ENCODE peak calls at places on chromosomes 12 and 14, in five cellular contexts. One of them, this sample, is unnamed.

GRCh38 chr12:121581681-121582439 is 1.0 kb upstream of the KDM2B start:
- DNase-seq in astrocyte: no peak
- DNase-seq in kidney: no peak
- DNase-seq in transverse colon: peak; percentile 25
- DNase-seq in A549: no peak
- DNase-seq in this sample: no peak

GRCh38 chr12:112296183-112296582 is 86.0 kb downstream of the HECTD4 start:
- DNase-seq in kidney: no peak
- DNase-seq in A549: no peak
- DNase-seq in astrocyte: no peak
- DNase-seq in transverse colon: no peak
- DNase-seq in this sample: no peak

GRCh38 chr12:70648831-70649230 is 11.6 kb upstream of the PTPRB start:
- DNase-seq in astrocyte: peak; percentile 90
- DNase-seq in A549: no peak
- DNase-seq in transverse colon: no peak
- DNase-seq in kidney: no peak
- DNase-seq in this sample: no peak

GRCh38 chr14:63603749-63604277 is 37.9 kb downstream of the WDR89 start:
- DNase-seq in kidney: no peak
- DNase-seq in transverse colon: no peak
- DNase-seq in A549: no peak
- DNase-seq in astrocyte: no peak
- DNase-seq in this sample: no peak

GRCh38 chr14:101463566-101464171 is 97.6 kb upstream of the DIO3 start:
- DNase-seq in A549: no peak
- DNase-seq in kidney: peak; percentile 10
- DNase-seq in astrocyte: no peak
- DNase-seq in transverse colon: no peak
- DNase-seq in this sample: no peak

GRCh38 chr12:54497883-54498282 is 331 bp downstream of the NCKAP1L start:
- DNase-seq in A549: no peak
- DNase-seq in kidney: no peak
- DNase-seq in transverse colon: no peak
- DNase-seq in astrocyte: no peak
- DNase-seq in this sample: no peak

GRCh38 chr12:102095677-102096263 is 24.1 kb downstream of the NUP37 start:
- DNase-seq in kidney: no peak
- DNase-seq in A549: peak; percentile 31
- DNase-seq in astrocyte: peak; percentile 8
- DNase-seq in transverse colon: no peak
- DNase-seq in this sample: no peak

GRCh38 chr12:65596514-65597010 is 227.7 kb upstream of the HMGA2 start:
- DNase-seq in transverse colon: no peak
- DNase-seq in A549: no peak
- DNase-seq in astrocyte: no peak
- DNase-seq in kidney: no peak
- DNase-seq in this sample: no peak

GRCh38 chr12:65656904-65657351 is 167.4 kb upstream of the HMGA2 start:
- DNase-seq in kidney: no peak
- DNase-seq in transverse colon: no peak
- DNase-seq in astrocyte: peak; percentile 99
- DNase-seq in A549: peak; percentile 66
- DNase-seq in this sample: no peak

GRCh38 chr12:24777359-24777758 is 171.5 kb downstream of the BCAT1 start:
- DNase-seq in transverse colon: no peak
- DNase-seq in astrocyte: no peak
- DNase-seq in kidney: no peak
- DNase-seq in A549: no peak
- DNase-seq in this sample: no peak

GRCh38 chr14:77509366-77509765 is 10.8 kb upstream of the ISM2 start:
- DNase-seq in A549: no peak
- DNase-seq in transverse colon: no peak
- DNase-seq in kidney: no peak
- DNase-seq in astrocyte: no peak
- DNase-seq in this sample: no peak

GRCh38 chr12:32139064-32139421 is 32.4 kb downstream of the BICD1 start:
- DNase-seq in transverse colon: peak; percentile 46
- DNase-seq in astrocyte: peak; percentile 59
- DNase-seq in A549: no peak
- DNase-seq in kidney: no peak
- DNase-seq in this sample: no peak

GRCh38 chr14:99601301-99601945 is 2.6 kb downstream of the CCDC85C start:
- DNase-seq in transverse colon: peak; percentile 54
- DNase-seq in kidney: no peak
- DNase-seq in A549: no peak
- DNase-seq in astrocyte: peak; percentile 59
- DNase-seq in this sample: no peak

GRCh38 chr14:102848830-102849521 is 71.7 kb downstream of the TRAF3 start:
- DNase-seq in A549: no peak
- DNase-seq in astrocyte: peak; percentile 20
- DNase-seq in transverse colon: peak; percentile 65
- DNase-seq in kidney: no peak
- DNase-seq in this sample: no peak

GRCh38 chr14:50333010-50333409 is 20.9 kb downstream of the DMAC2L start:
- DNase-seq in kidney: no peak
- DNase-seq in astrocyte: peak; percentile 82
- DNase-seq in transverse colon: no peak
- DNase-seq in A549: no peak
- DNase-seq in this sample: no peak

GRCh38 chr12:120361506-120362208 is 7.3 kb downstream of the MSI1 start:
- DNase-seq in kidney: peak; percentile 89
- DNase-seq in A549: no peak
- DNase-seq in transverse colon: peak; percentile 28
- DNase-seq in astrocyte: peak; percentile 71
- DNase-seq in this sample: peak; percentile 16

GRCh38 chr12:59733200-59733599 is 137.4 kb downstream of the SLC16A7 start:
- DNase-seq in astrocyte: no peak
- DNase-seq in transverse colon: no peak
- DNase-seq in kidney: no peak
- DNase-seq in A549: no peak
- DNase-seq in this sample: no peak

GRCh38 chr12:62260733-62261683 is 804 bp downstream of the USP15 start:
- DNase-seq in transverse colon: peak; percentile 45
- DNase-seq in A549: peak; percentile 37
- DNase-seq in kidney: no peak
- DNase-seq in astrocyte: peak; percentile 44
- DNase-seq in this sample: peak; percentile 16

GRCh38 chr12:69345077-69345476 is 3.1 kb upstream of the LYZ start:
- DNase-seq in transverse colon: no peak
- DNase-seq in astrocyte: no peak
- DNase-seq in kidney: no peak
- DNase-seq in A549: no peak
- DNase-seq in this sample: no peak

GRCh38 chr12:6372403-6373003 is 2.9 kb downstream of the SCNN1A start:
- DNase-seq in A549: peak; percentile 94
- DNase-seq in astrocyte: peak; percentile 80
- DNase-seq in kidney: peak; percentile 86
- DNase-seq in transverse colon: peak; percentile 56
- DNase-seq in this sample: peak; percentile 67

GRCh38 chr14:98894600-98894999 is 377.4 kb downstream of the BCL11B start:
- DNase-seq in kidney: no peak
- DNase-seq in A549: no peak
- DNase-seq in astrocyte: no peak
- DNase-seq in transverse colon: no peak
- DNase-seq in this sample: no peak

GRCh38 chr14:56094063-56094462 is 24.1 kb upstream of the PELI2 start:
- DNase-seq in transverse colon: no peak
- DNase-seq in astrocyte: no peak
- DNase-seq in kidney: no peak
- DNase-seq in A549: peak; percentile 5
- DNase-seq in this sample: no peak

GRCh38 chr14:21852061-21852664 is 178.5 kb upstream of the OR4E1 start:
- DNase-seq in astrocyte: no peak
- DNase-seq in A549: peak; percentile 38
- DNase-seq in transverse colon: peak; percentile 48
- DNase-seq in kidney: no peak
- DNase-seq in this sample: peak; percentile 7

GRCh38 chr12:52876371-52876770 is 27.6 kb upstream of the KRT78 start:
- DNase-seq in transverse colon: peak; percentile 62
- DNase-seq in kidney: peak; percentile 95
- DNase-seq in A549: peak; percentile 23
- DNase-seq in astrocyte: no peak
- DNase-seq in this sample: peak; percentile 93

GRCh38 chr12:62505786-62506185 is 39.2 kb downstream of the MON2 start:
- DNase-seq in A549: no peak
- DNase-seq in transverse colon: no peak
- DNase-seq in kidney: no peak
- DNase-seq in astrocyte: no peak
- DNase-seq in this sample: no peak

GRCh38 chr12:53059434-53060063 is 9.7 kb downstream of the TNS2 start:
- DNase-seq in transverse colon: no peak
- DNase-seq in astrocyte: no peak
- DNase-seq in kidney: peak; percentile 81
- DNase-seq in A549: no peak
- DNase-seq in this sample: no peak

GRCh38 chr14:69355155-69355954 is 42.7 kb downstream of the ERH start:
- DNase-seq in kidney: no peak
- DNase-seq in astrocyte: no peak
- DNase-seq in transverse colon: no peak
- DNase-seq in A549: no peak
- DNase-seq in this sample: no peak

GRCh38 chr12:109726511-109727038 is 12.9 kb downstream of the FAM222A start:
- DNase-seq in astrocyte: no peak
- DNase-seq in A549: no peak
- DNase-seq in kidney: peak; percentile 54
- DNase-seq in transverse colon: no peak
- DNase-seq in this sample: no peak

GRCh38 chr14:66401447-66402095 is 84.6 kb upstream of the CCDC196 start:
- DNase-seq in transverse colon: no peak
- DNase-seq in kidney: no peak
- DNase-seq in A549: peak; percentile 4
- DNase-seq in astrocyte: no peak
- DNase-seq in this sample: no peak
- TF ChIP-seq CTCF in transverse colon: peak; percentile 42
- TF ChIP-seq CTCF in kidney: peak; percentile 78
- TF ChIP-seq CTCF in A549: peak; percentile 58
- TF ChIP-seq CTCF in astrocyte: peak; percentile 36
- TF ChIP-seq CTCF in this sample: peak; percentile 17

GRCh38 chr12:116204169-116204568 is 73.3 kb downstream of the MED13L start:
- DNase-seq in kidney: no peak
- DNase-seq in A549: no peak
- DNase-seq in transverse colon: no peak
- DNase-seq in astrocyte: no peak
- DNase-seq in this sample: no peak

GRCh38 chr12:116202433-116202832 is 75.1 kb downstream of the MED13L start:
- DNase-seq in kidney: no peak
- DNase-seq in astrocyte: peak; percentile 50
- DNase-seq in transverse colon: no peak
- DNase-seq in A549: no peak
- DNase-seq in this sample: no peak

GRCh38 chr12:116202940-116203339 is 74.6 kb downstream of the MED13L start:
- DNase-seq in kidney: no peak
- DNase-seq in astrocyte: no peak
- DNase-seq in A549: no peak
- DNase-seq in transverse colon: no peak
- DNase-seq in this sample: no peak

GRCh38 chr12:116206828-116207227 is 70.7 kb downstream of the MED13L start:
- DNase-seq in kidney: no peak
- DNase-seq in astrocyte: no peak
- DNase-seq in A549: no peak
- DNase-seq in transverse colon: no peak
- DNase-seq in this sample: no peak

GRCh38 chr12:116204785-116205184 is 72.7 kb downstream of the MED13L start:
- DNase-seq in A549: no peak
- DNase-seq in kidney: no peak
- DNase-seq in astrocyte: no peak
- DNase-seq in transverse colon: no peak
- DNase-seq in this sample: no peak
- H3K4me1 ChIP-seq in A549: peaks cover 28% of the 10 kb centered on the region
- H3K4me1 ChIP-seq in kidney: no peaks in the 10 kb centered on the region
- H3K4me1 ChIP-seq in astrocyte: peaks cover 23% of the 10 kb centered on the region
- H3K4me1 ChIP-seq in transverse colon: peaks cover 22% of the 10 kb centered on the region
- H3K4me1 ChIP-seq in this sample: no peaks in the 10 kb centered on the region

DNA sequence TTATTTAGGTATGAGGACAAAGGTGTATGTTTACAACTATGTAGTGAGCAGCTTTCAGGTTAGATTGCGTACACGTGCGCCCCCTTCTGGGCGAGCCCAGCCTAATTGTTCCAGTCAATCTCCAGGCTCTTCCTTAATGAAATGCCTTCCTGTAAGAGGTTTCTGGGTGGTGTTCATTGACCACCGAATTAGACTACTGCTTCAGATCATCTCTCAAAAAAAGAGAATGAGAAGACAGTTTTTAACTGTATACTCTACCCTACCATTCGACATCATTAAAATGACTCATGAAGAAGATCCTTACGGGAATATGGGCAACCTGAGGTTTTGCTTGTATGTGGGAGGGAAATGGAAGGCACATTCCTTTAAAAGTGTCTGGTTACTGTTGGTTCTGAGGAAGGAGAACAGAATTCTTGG is 2.1 kb downstream of the LUM start:
- DNase-seq in astrocyte: peak; percentile 80
- DNase-seq in transverse colon: peak; percentile 70
- DNase-seq in kidney: peak; percentile 74
- DNase-seq in A549: peak; percentile 62
- DNase-seq in this sample: peak; percentile 27
- TF ChIP-seq CTCF in astrocyte: peak; percentile 57
- TF ChIP-seq CTCF in transverse colon: peak; percentile 41
- TF ChIP-seq CTCF in kidney: peak; percentile 17
- TF ChIP-seq CTCF in A549: peak; percentile 36
- TF ChIP-seq CTCF in this sample: no peak

DNA sequence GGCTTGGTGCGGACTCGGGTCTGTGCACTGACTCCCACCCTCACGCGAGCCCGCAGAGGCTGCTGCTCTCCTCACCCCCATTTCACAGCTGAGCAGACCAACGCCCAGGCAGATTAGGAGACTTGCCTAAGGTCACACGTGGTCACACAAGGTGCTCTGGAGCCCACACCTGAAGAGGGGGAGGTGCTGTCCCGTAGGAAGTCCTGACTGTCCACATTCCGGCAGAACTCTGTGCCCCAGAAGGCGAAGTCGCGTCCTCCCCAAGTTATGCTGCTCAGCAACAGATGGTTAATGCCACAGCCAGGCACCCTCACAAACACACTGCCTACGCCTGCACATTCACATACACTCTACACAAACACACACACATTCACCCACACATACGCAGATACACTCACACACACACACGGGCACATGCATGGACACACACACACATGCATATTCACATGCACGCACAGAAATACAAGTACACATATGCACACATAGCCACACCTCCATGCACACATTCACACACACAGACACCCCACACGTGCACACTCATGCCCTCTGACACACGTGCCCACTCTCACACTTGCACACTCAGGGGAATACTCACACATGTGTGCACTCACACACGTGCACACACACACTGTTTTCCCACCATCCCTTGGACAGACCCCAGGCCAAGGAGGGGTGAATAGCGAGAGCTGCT is 4.0 kb downstream of the C14orf180 start:
- DNase-seq in astrocyte: no peak
- DNase-seq in transverse colon: no peak
- DNase-seq in A549: no peak
- DNase-seq in kidney: no peak
- DNase-seq in this sample: no peak
- H3K4me1 ChIP-seq in astrocyte: no peaks in the 10 kb centered on the region
- H3K4me1 ChIP-seq in transverse colon: peaks cover 26% of the 10 kb centered on the region
- H3K4me1 ChIP-seq in A549: no peaks in the 10 kb centered on the region
- H3K4me1 ChIP-seq in kidney: no peaks in the 10 kb centered on the region
- H3K4me1 ChIP-seq in this sample: no peaks in the 10 kb centered on the region

This sample was measured in prostate gland.